ENCODE peak calls at places on chromosomes 5 and 9, in five cellular contexts. One of them, this sample, is unnamed.

GRCh38 chr9:137316012-137316981 is 14.2 kb upstream of the NRARP start:
- DNase-seq in pancreas: peak
- DNase-seq in D341Med: peak
- DNase-seq in renal cortical epithelial cell: no peak
- DNase-seq in MM.1S: no peak
- DNase-seq in this sample: peak

GRCh38 chr9:126608551-126608950 is 5.2 kb upstream of the LMX1B start:
- DNase-seq in pancreas: no peak
- DNase-seq in D341Med: no peak
- DNase-seq in renal cortical epithelial cell: no peak
- DNase-seq in MM.1S: no peak
- DNase-seq in this sample: no peak

GRCh38 chr5:128706269-128706668 is 168.2 kb upstream of the FBN2 start:
- DNase-seq in pancreas: no peak
- DNase-seq in D341Med: no peak
- DNase-seq in renal cortical epithelial cell: no peak
- DNase-seq in MM.1S: no peak
- DNase-seq in this sample: no peak

GRCh38 chr9:37390759-37391158 is 31.7 kb upstream of the GRHPR start:
- DNase-seq in pancreas: peak
- DNase-seq in D341Med: no peak
- DNase-seq in renal cortical epithelial cell: peak
- DNase-seq in MM.1S: peak
- DNase-seq in this sample: peak

GRCh38 chr5:96626956-96627355 is 35.2 kb upstream of the CAST start:
- DNase-seq in pancreas: no peak
- DNase-seq in D341Med: no peak
- DNase-seq in renal cortical epithelial cell: peak
- DNase-seq in MM.1S: no peak
- DNase-seq in this sample: no peak

GRCh38 chr5:177260961-177261360 is 42.6 kb downstream of the RAB24 start:
- DNase-seq in pancreas: no peak
- DNase-seq in D341Med: no peak
- DNase-seq in renal cortical epithelial cell: no peak
- DNase-seq in MM.1S: no peak
- DNase-seq in this sample: no peak

GRCh38 chr9:4967521-4967920 is 17.6 kb upstream of the JAK2 start:
- DNase-seq in pancreas: no peak
- DNase-seq in D341Med: no peak
- DNase-seq in renal cortical epithelial cell: no peak
- DNase-seq in MM.1S: no peak
- DNase-seq in this sample: no peak

GRCh38 chr5:93008502-93009167 is 572.4 kb downstream of the NR2F1-AS1 start:
- DNase-seq in pancreas: no peak
- DNase-seq in D341Med: no peak
- DNase-seq in renal cortical epithelial cell: no peak
- DNase-seq in MM.1S: no peak
- DNase-seq in this sample: no peak

GRCh38 chr5:60366489-60366888 is 333.5 kb downstream of the DEPDC1B start:
- DNase-seq in pancreas: no peak
- DNase-seq in D341Med: no peak
- DNase-seq in renal cortical epithelial cell: no peak
- DNase-seq in MM.1S: no peak
- DNase-seq in this sample: no peak

GRCh38 chr9:127136081-127136879 is 13.8 kb upstream of the ANGPTL2 start:
- DNase-seq in pancreas: no peak
- DNase-seq in D341Med: no peak
- DNase-seq in renal cortical epithelial cell: no peak
- DNase-seq in MM.1S: no peak
- DNase-seq in this sample: no peak

GRCh38 chr9:13113201-13113600 is 166.3 kb downstream of the MPDZ start:
- DNase-seq in pancreas: no peak
- DNase-seq in D341Med: no peak
- DNase-seq in renal cortical epithelial cell: peak
- DNase-seq in MM.1S: no peak
- DNase-seq in this sample: no peak

GRCh38 chr5:176770431-176770830 is 39.9 kb upstream of the UNC5A start:
- DNase-seq in pancreas: no peak
- DNase-seq in D341Med: no peak
- DNase-seq in renal cortical epithelial cell: no peak
- DNase-seq in MM.1S: no peak
- DNase-seq in this sample: no peak

GRCh38 chr9:6833518-6834192 is 75.9 kb downstream of the KDM4C start:
- DNase-seq in pancreas: no peak
- DNase-seq in D341Med: no peak
- DNase-seq in renal cortical epithelial cell: no peak
- DNase-seq in MM.1S: no peak
- DNase-seq in this sample: no peak

GRCh38 chr5:5350101-5350500 is 72.4 kb upstream of the ICE1 start:
- DNase-seq in pancreas: no peak
- DNase-seq in D341Med: no peak
- DNase-seq in renal cortical epithelial cell: peak
- DNase-seq in MM.1S: no peak
- DNase-seq in this sample: no peak

GRCh38 chr5:156201793-156202388 is 125.1 kb upstream of the SGCD start:
- DNase-seq in pancreas: no peak
- DNase-seq in D341Med: no peak
- DNase-seq in renal cortical epithelial cell: peak
- DNase-seq in MM.1S: no peak
- DNase-seq in this sample: no peak

GRCh38 chr9:26566141-26566540 is 326.5 kb downstream of the CAAP1 start:
- DNase-seq in pancreas: no peak
- DNase-seq in D341Med: no peak
- DNase-seq in renal cortical epithelial cell: no peak
- DNase-seq in MM.1S: no peak
- DNase-seq in this sample: peak

GRCh38 chr9:96156151-96156550 is 145.8 kb downstream of the HSD17B3 start:
- DNase-seq in pancreas: no peak
- DNase-seq in D341Med: no peak
- DNase-seq in renal cortical epithelial cell: no peak
- DNase-seq in MM.1S: no peak
- DNase-seq in this sample: no peak

GRCh38 chr5:135822286-135822685 is 12.2 kb upstream of the SLC25A48 start:
- DNase-seq in pancreas: no peak
- DNase-seq in D341Med: no peak
- DNase-seq in renal cortical epithelial cell: no peak
- DNase-seq in MM.1S: no peak
- DNase-seq in this sample: no peak

GRCh38 chr5:125750538-125751186 is 672.5 kb upstream of the GRAMD2B start:
- DNase-seq in pancreas: no peak
- DNase-seq in D341Med: no peak
- DNase-seq in renal cortical epithelial cell: peak
- DNase-seq in MM.1S: no peak
- DNase-seq in this sample: no peak

GRCh38 chr9:92917176-92917800 is 30.0 kb upstream of the FGD3 start:
- DNase-seq in pancreas: no peak
- DNase-seq in D341Med: no peak
- DNase-seq in renal cortical epithelial cell: no peak
- DNase-seq in MM.1S: no peak
- DNase-seq in this sample: no peak